ENCODE peak calls at places on chromosomes 3 and 15, in nine cellular contexts. S, Y, K, I, Q, T, V, N and R are unnamed samples.

GRCh38 chr15:95929232-95929846 is 401.2 kb upstream of the NR2F2 start:
- DNase-seq in S (no peak), Y (no peak), K (no peak), I (no peak), Q (peak), T (no peak), V (no peak), N (no peak), R (no peak)

GRCh38 chr3:3798641-3799113 is 554 bp upstream of the LRRN1 start:
- DNase-seq in S (peak), Y (peak), K (no peak), I (peak), Q (peak), T (no peak), V (peak), N (no peak), R (peak)

GRCh38 chr3:100954990-100955389 is 38.2 kb downstream of the ABI3BP start:
- DNase-seq in S (peak), Y (peak), K (no peak), I (no peak), Q (no peak), T (peak), V (no peak), N (no peak), R (no peak)

GRCh38 chr15:39787479-39787878 is 4.8 kb upstream of the FSIP1 start:
- DNase-seq in S (no peak), Y (no peak), K (no peak), I (peak), Q (no peak), T (no peak), V (peak), N (no peak), R (no peak)

GRCh38 chr15:39415634-39416033 is 165.2 kb upstream of the THBS1 start:
- DNase-seq in S (no peak), Y (no peak), K (no peak), I (no peak), Q (no peak), T (no peak), V (no peak), N (no peak), R (no peak)

GRCh38 chr3:31434819-31435218 is 97.9 kb upstream of the STT3B start:
- DNase-seq in S (no peak), Y (no peak), K (no peak), I (no peak), Q (no peak), T (no peak), V (no peak), N (no peak), R (no peak)

GRCh38 chr3:98557324-98558010 is 25.7 kb downstream of the GPR15 start:
- DNase-seq in S (peak), Y (no peak), K (no peak), I (no peak), Q (no peak), T (no peak), V (no peak), N (no peak), R (no peak)

GRCh38 chr3:145892869-145893268 is 268.1 kb downstream of the PLOD2 start:
- DNase-seq in S (no peak), Y (no peak), K (no peak), I (no peak), Q (no peak), T (no peak), V (no peak), N (no peak), R (no peak)

GRCh38 chr3:72993391-72993790 is 3.2 kb upstream of the PPP4R2 start:
- DNase-seq in S (no peak), Y (no peak), K (no peak), I (no peak), Q (no peak), T (peak), V (peak), N (no peak), R (no peak)

GRCh38 chr3:42652611-42653302 is 740 bp upstream of the ZBTB47 start:
- DNase-seq in S (peak), Y (peak), K (peak), I (no peak), Q (no peak), T (peak), V (no peak), N (peak), R (peak)

GRCh38 chr3:44624696-44625528 is at the start of gene ZNF197:
- DNase-seq in S (peak), Y (peak), K (peak), I (peak), Q (peak), T (peak), V (peak), N (peak), R (peak)

GRCh38 chr3:4684976-4685375 is 191.8 kb downstream of the ITPR1 start:
- DNase-seq in S (no peak), Y (no peak), K (no peak), I (no peak), Q (no peak), T (no peak), V (no peak), N (no peak), R (no peak)

GRCh38 chr3:173396191-173397041 is 1.1 kb upstream of the NLGN1 start:
- DNase-seq in S (peak), Y (peak), K (no peak), I (peak), Q (peak), T (no peak), V (peak), N (no peak), R (peak)

GRCh38 chr3:10017636-10018292 is 8.5 kb upstream of the FANCD2 start:
- DNase-seq in S (peak), Y (no peak), K (no peak), I (no peak), Q (no peak), T (peak), V (no peak), N (no peak), R (no peak)

GRCh38 chr3:13563321-13563720 is 14.4 kb downstream of the FBLN2 start:
- DNase-seq in S (no peak), Y (no peak), K (no peak), I (no peak), Q (no peak), T (no peak), V (no peak), N (no peak), R (no peak)

GRCh38 chr15:41848595-41848994 is 9.9 kb downstream of the PLA2G4B start:
- DNase-seq in S (no peak), Y (no peak), K (no peak), I (no peak), Q (no peak), T (no peak), V (no peak), N (no peak), R (no peak)
- TF ChIP-seq EZH2phosphoT487 in S (no peak), Y (no peak), K (no peak), I (no peak), Q (no peak), T (no peak), V (no peak), N (no peak), R (no peak)

GRCh38 chr15:52227456-52227855 is 36.3 kb upstream of the GNB5 start:
- DNase-seq in S (peak), Y (peak), K (peak), I (peak), Q (peak), T (peak), V (peak), N (peak), R (peak)

GRCh38 chr15:52225230-52225629 is 34.0 kb upstream of the GNB5 start:
- DNase-seq in S (no peak), Y (no peak), K (peak), I (no peak), Q (no peak), T (no peak), V (no peak), N (no peak), R (no peak)

GRCh38 chr15:52232327-52232726 is 41.1 kb upstream of the GNB5 start:
- DNase-seq in S (peak), Y (no peak), K (peak), I (no peak), Q (no peak), T (no peak), V (no peak), N (no peak), R (no peak)

GRCh38 chr15:52230073-52230472 is 38.9 kb upstream of the GNB5 start:
- DNase-seq in S (no peak), Y (no peak), K (no peak), I (no peak), Q (no peak), T (no peak), V (no peak), N (no peak), R (no peak)

DNA sequence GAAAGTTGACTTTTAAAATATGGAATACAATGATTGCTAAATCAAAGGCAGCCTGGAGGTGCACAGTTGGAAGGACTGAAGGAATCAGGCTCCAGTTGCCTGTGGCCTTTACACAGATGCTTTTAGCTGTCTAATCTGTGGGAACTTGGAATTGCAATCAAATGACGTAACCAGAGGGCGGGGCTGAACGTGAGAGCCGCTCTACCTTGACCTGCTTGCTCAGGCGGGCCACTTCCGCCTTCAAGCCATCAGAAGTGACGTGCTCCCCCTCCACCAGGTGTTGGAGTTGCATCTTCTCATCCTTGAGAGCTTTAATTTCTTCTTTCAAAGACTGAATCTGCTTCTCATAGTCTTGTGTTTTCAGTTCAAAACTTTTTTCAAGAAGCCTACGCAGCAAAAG is 37.7 kb upstream of the GNB5 start:
- DNase-seq in S (peak), Y (peak), K (peak), I (peak), Q (peak), T (peak), V (peak), N (peak), R (no peak)
- TF ChIP-seq EZH2phosphoT487 in S (no peak), Y (no peak), K (no peak), I (no peak), Q (no peak), T (no peak), V (no peak), N (no peak), R (no peak)

GRCh38 chr3:187042062-187042745 is 97.1 kb downstream of the RPL39L start:
- DNase-seq in S (no peak), Y (no peak), K (peak), I (no peak), Q (no peak), T (no peak), V (no peak), N (no peak), R (no peak)

GRCh38 chr3:187044871-187045552 is 94.3 kb downstream of the RPL39L start:
- DNase-seq in S (no peak), Y (no peak), K (no peak), I (no peak), Q (no peak), T (no peak), V (no peak), N (no peak), R (peak)

GRCh38 chr3:187042874-187043458 is 96.3 kb downstream of the RPL39L start:
- DNase-seq in S (no peak), Y (no peak), K (no peak), I (no peak), Q (no peak), T (no peak), V (no peak), N (no peak), R (no peak)

GRCh38 chr3:187046033-187046432 is 93.3 kb downstream of the RPL39L start:
- DNase-seq in S (no peak), Y (no peak), K (no peak), I (no peak), Q (no peak), T (no peak), V (no peak), N (no peak), R (no peak)

GRCh38 chr3:187044206-187044605 is 95.1 kb downstream of the RPL39L start:
- DNase-seq in S (no peak), Y (no peak), K (peak), I (no peak), Q (peak), T (no peak), V (no peak), N (no peak), R (no peak)
- TF ChIP-seq EZH2phosphoT487 in S (no peak), Y (no peak), K (no peak), I (no peak), Q (no peak), T (no peak), V (no peak), N (no peak), R (no peak)

GRCh38 chr3:102223139-102223538 is 211.7 kb upstream of the ZPLD1 start:
- DNase-seq in S (no peak), Y (no peak), K (no peak), I (no peak), Q (no peak), T (no peak), V (no peak), N (no peak), R (no peak)
- TF ChIP-seq EZH2phosphoT487 in S (no peak), Y (no peak), K (no peak), I (no peak), Q (no peak), T (no peak), V (no peak), N (no peak), R (no peak)

DNA sequence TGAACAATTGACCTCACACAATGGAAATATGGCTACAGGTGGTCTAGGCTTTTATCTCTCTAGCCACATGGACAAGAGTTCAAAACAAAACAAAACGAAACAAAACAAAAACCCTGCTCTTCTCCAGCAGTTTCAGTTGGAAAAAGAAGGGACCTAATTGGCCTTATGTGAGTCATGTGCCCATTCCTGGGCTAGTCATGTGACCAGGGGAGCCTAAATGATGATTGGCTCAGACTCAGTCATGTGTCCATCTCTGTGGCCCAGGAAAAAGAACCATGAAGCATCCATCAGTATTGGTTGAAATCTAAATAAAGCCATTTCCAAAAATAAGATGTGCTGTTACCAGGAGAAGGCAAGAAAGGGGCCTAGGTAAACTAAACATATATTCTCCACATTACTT is 96.8 kb downstream of the ANXA2 start:
- DNase-seq in S (peak), Y (no peak), K (peak), I (no peak), Q (no peak), T (no peak), V (no peak), N (peak), R (no peak)
- TF ChIP-seq EZH2phosphoT487 in S (no peak), Y (no peak), K (no peak), I (no peak), Q (no peak), T (no peak), V (no peak), N (no peak), R (no peak)

GRCh38 chr15:98718426-98719168 is 70.3 kb downstream of the IGF1R start:
- DNase-seq in S (no peak), Y (no peak), K (no peak), I (no peak), Q (no peak), T (no peak), V (no peak), N (no peak), R (no peak)

GRCh38 chr15:98720577-98720976 is 72.2 kb downstream of the IGF1R start:
- DNase-seq in S (peak), Y (no peak), K (no peak), I (no peak), Q (no peak), T (no peak), V (no peak), N (no peak), R (no peak)

GRCh38 chr15:98717942-98718341 is 69.6 kb downstream of the IGF1R start:
- DNase-seq in S (no peak), Y (no peak), K (no peak), I (no peak), Q (no peak), T (no peak), V (no peak), N (no peak), R (no peak)

GRCh38 chr15:98720036-98720435 is 71.7 kb downstream of the IGF1R start:
- DNase-seq in S (no peak), Y (no peak), K (no peak), I (no peak), Q (no peak), T (no peak), V (no peak), N (no peak), R (no peak)

GRCh38 chr15:98719169-98719515 is 70.8 kb downstream of the IGF1R start:
- DNase-seq in S (peak), Y (no peak), K (no peak), I (no peak), Q (no peak), T (no peak), V (no peak), N (no peak), R (no peak)
- TF ChIP-seq EZH2phosphoT487 in S (no peak), Y (no peak), K (no peak), I (no peak), Q (no peak), T (no peak), V (no peak), N (no peak), R (no peak)